ENCODE peak calls at places on chromosome 13, in four cellular contexts. V, N, P and C are unnamed samples. For H3K4me1, the result is how much of the 10 kb centered on the place peaks cover.

GRCh38 chr13:72181661-72182060 is 314.7 kb upstream of the DACH1 start:
- DNase-seq in V (no peak), P (no peak), N (no peak), C (no peak)

GRCh38 chr13:108700421-108701170 is 71.2 kb downstream of the MYO16 start:
- DNase-seq in V (no peak), N (no peak), P (no peak), C (no peak)

GRCh38 chr13:111359237-111359915 is 38.9 kb downstream of the TEX29 start:
- DNase-seq in N (peak), V (no peak), P (no peak), C (peak)

GRCh38 chr13:103288114-103288513 is 221.9 kb upstream of the SLC10A2 start:
- DNase-seq in V (no peak), N (no peak), P (no peak), C (no peak)

GRCh38 chr13:106530209-106530906 is 5.1 kb downstream of the EFNB2 start:
- DNase-seq in V (no peak), N (no peak), P (no peak), C (no peak)

GRCh38 chr13:69910800-69911199 is 196.8 kb upstream of the ATXN8OS start:
- DNase-seq in V (no peak), N (no peak), P (no peak), C (no peak)

GRCh38 chr13:33052446-33052845 is 36.2 kb downstream of the KL start:
- DNase-seq in V (no peak), N (no peak), P (no peak), C (no peak)

GRCh38 chr13:99605417-99606321 is 104.4 kb downstream of the TM9SF2 start:
- DNase-seq in N (peak), V (no peak), P (peak), C (no peak)

GRCh38 chr13:31088826-31089420 is 72.8 kb downstream of the HSPH1 start:
- DNase-seq in V (no peak), P (no peak), N (no peak), C (no peak)

GRCh38 chr13:112014857-112015256 is 52.1 kb upstream of the SOX1 start:
- DNase-seq in N (no peak), P (no peak), V (no peak), C (no peak)

GRCh38 chr13:79287994-79288795 is 117.9 kb downstream of the RBM26 start:
- DNase-seq in P (no peak), N (peak), V (no peak), C (peak)

GRCh38 chr13:27965740-27966640 is 3.1 kb downstream of the CDX2 start:
- DNase-seq in P (no peak), V (no peak), N (peak), C (no peak)

GRCh38 chr13:50068508-50068907 is 53.3 kb downstream of the KCNRG start:
- DNase-seq in P (no peak), N (no peak), V (no peak), C (no peak)

GRCh38 chr13:30477346-30478235 is 11.9 kb upstream of the HMGB1 start:
- DNase-seq in N (peak), P (no peak), V (no peak), C (no peak)

GRCh38 chr13:42832341-42833153 is 51.2 kb downstream of the FAM216B start:
- DNase-seq in N (no peak), V (no peak), P (no peak), C (no peak)

GRCh38 chr13:30307194-30307965 is at the start of gene KATNAL1:
- DNase-seq in P (no peak), N (peak), V (peak), C (peak)

GRCh38 chr13:38141792-38142191 is 207.9 kb upstream of the UFM1 start:
- DNase-seq in V (no peak), P (no peak), N (no peak), C (no peak)

GRCh38 chr13:23212621-23213020 is 31.8 kb downstream of the SGCG start:
- DNase-seq in P (no peak), N (no peak), V (no peak), C (no peak)

GRCh38 chr13:79631260-79631659 is 150.3 kb downstream of the NDFIP2 start:
- DNase-seq in V (no peak), N (no peak), P (peak), C (no peak)

GRCh38 chr13:66424417-66424816 is 805.7 kb downstream of the PCDH9 start:
- DNase-seq in V (no peak), P (no peak), N (no peak), C (no peak)

GRCh38 chr13:99992376-99992775 is 10.8 kb downstream of the ZIC2 start:
- DNase-seq in N (no peak), P (no peak), V (no peak), C (no peak)

GRCh38 chr13:107562222-107562621 is 653.1 kb downstream of the LIG4 start:
- DNase-seq in V (no peak), P (no peak), N (peak), C (no peak)

GRCh38 chr13:30466841-30467252 is 1.1 kb upstream of the HMGB1 start:
- DNase-seq in P (no peak), V (no peak), N (no peak), C (no peak)

GRCh38 chr13:48749144-48749543 is 95.4 kb downstream of the CYSLTR2 start:
- DNase-seq in P (no peak), N (no peak), V (no peak), C (no peak)

DNA sequence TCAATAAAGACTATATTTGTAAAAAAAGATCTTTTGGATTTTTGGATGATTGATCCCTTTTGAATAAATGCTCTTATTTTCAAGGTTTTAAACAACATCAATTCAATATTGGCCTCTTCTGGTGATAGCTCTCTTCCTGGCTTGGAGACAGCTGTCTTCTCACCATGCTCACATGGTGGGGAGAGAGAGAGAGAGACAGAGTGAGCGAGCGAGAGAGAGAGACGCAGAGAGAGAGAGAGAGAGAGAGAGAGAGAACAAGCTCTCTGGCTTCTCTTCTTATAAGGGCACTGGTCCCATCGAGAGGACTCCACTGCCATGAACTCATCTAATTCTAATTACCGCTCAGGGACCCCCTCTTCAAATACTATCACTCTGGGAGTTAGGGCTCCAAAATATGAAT is 32.1 kb upstream of the FARP1 start:
- DNase-seq in V (no peak), N (no peak), P (no peak), C (no peak)
- H3K4me1 ChIP-seq in V (under half), N (under half), P (under half), C (under half)

GRCh38 chr13:113853518-113854237 is 10.2 kb downstream of the GAS6 start:
- DNase-seq in V (no peak), N (peak), P (no peak), C (no peak)

GRCh38 chr13:113852536-113853517 is 11.0 kb downstream of the GAS6 start:
- DNase-seq in P (no peak), N (peak), V (no peak), C (no peak)

GRCh38 chr13:113850722-113851479 is 13.0 kb downstream of the GAS6 start:
- DNase-seq in P (no peak), V (no peak), N (no peak), C (no peak)

GRCh38 chr13:113851480-113851803 is 12.4 kb downstream of the GAS6 start:
- DNase-seq in N (no peak), V (no peak), P (no peak), C (no peak)

GRCh38 chr13:113851826-113852535 is 11.9 kb downstream of the GAS6 start:
- DNase-seq in P (no peak), V (no peak), N (peak), C (no peak)
- H3K4me1 ChIP-seq in P (under half), V (under half), N (under half), C (under half)

DNA sequence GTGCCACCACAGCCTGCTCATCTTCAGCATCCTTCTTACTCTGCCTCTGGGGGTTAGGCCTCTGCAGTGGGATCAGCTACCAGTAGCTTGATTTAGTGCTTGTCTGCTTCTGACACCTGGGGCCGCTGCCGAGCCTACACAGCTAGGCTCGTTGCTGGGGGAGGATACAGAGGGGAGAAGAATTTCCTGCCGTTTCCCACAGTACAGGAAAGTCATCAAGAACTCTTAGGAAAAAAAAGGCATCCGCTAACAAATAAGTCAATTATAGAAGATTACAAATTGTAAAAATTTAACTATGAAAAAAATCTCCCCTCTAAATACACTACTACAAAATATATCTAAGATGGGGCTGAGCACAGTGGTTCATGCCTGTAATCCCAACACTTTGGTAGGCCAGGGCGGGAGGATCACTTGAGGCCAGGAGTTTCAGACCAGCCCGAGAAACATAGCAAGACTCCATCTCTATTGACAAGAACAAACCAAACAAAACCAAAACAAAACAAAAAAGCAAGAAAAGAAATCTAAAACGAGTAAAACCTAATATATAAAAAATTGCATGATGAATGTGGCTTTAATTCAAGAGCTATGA is 26.7 kb downstream of the LATS2 start:
- DNase-seq in P (no peak), N (no peak), V (no peak), C (peak)
- H3K4me1 ChIP-seq in P (under half), N (under half), V (under half), C (under half)

GRCh38 chr13:45783346-45784043 is 68.1 kb downstream of the SIAH3 start:
- DNase-seq in V (no peak), P (no peak), N (no peak), C (no peak)
- H3K4me1 ChIP-seq in V (under half), P (under half), N (under half), C (under half)